ENCODE peak calls at places on chromosomes 3 and 15, in seven cellular contexts. U is transverse colon, S is endothelial cell of umbilical vein, K is stomach, D is sigmoid colon, V is HL-60, R is GM23338. A is an unnamed sample.

GRCh38 chr3:178875157-178875556 is 196.5 kb downstream of the ZMAT3 start:
- DNase-seq in U (no peak), S (no peak), K (no peak), D (no peak), V (no peak), R (no peak), A (no peak)

GRCh38 chr15:51874751-51875644 is 45.5 kb downstream of the TMOD3 start:
- DNase-seq in U (peak; percentile 48), S (peak; percentile 92), K (peak; percentile 31), D (peak; percentile 67), V (no peak), R (peak; percentile 36), A (no peak)

GRCh38 chr3:132595036-132595435 is 2.0 kb upstream of the ACKR4 start:
- DNase-seq in U (no peak), S (peak; percentile 65), K (no peak), D (no peak), V (peak; percentile 56), R (peak; percentile 55), A (no peak)

GRCh38 chr3:51696954-51697353 is 9.9 kb upstream of the GRM2 start:
- DNase-seq in U (no peak), S (no peak), K (no peak), D (no peak), V (no peak), R (no peak), A (no peak)

GRCh38 chr15:62431806-62432205 is 266.7 kb upstream of the C2CD4B start:
- DNase-seq in U (no peak), S (no peak), K (no peak), D (no peak), V (no peak), R (no peak), A (no peak)

GRCh38 chr15:72197045-72197459 is 535 bp downstream of the GRAMD2A start:
- DNase-seq in U (no peak), S (no peak), K (no peak), D (no peak), V (no peak), R (peak; percentile 53), A (no peak)

GRCh38 chr3:43932921-43933320 is 242.2 kb downstream of the ABHD5 start:
- DNase-seq in U (no peak), S (no peak), K (no peak), D (no peak), V (no peak), R (no peak), A (no peak)

GRCh38 chr3:25582242-25582641 is 82.5 kb downstream of the TOP2B start:
- DNase-seq in U (no peak), S (peak; percentile 63), K (no peak), D (no peak), V (no peak), R (no peak), A (peak; percentile 40)

GRCh38 chr3:189947948-189948723 is 172.6 kb downstream of the P3H2 start:
- DNase-seq in U (no peak), S (peak; percentile 59), K (no peak), D (no peak), V (peak; percentile 9), R (peak; percentile 67), A (no peak)

DNA sequence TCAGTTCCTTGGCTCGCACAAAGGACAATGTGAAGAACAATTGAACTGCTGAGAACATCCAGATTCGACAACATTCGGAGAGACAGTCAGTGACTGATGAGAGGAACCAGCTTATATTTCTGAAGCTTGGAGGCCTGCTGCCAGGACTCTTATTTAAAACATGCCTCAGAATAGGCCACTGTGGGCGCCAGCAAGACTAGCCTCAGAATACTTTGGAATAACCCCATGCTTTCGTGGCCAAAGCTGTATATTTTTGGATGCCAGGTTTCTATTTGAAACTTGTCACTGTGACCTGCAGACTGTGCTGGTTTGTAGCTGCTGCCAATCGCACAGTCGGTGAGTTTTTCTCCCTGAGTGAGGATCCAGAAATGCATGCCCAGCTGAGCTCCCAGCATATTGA is 129.9 kb upstream of the UBE3A start:
- DNase-seq in U (no peak), S (no peak), K (no peak), D (peak; percentile 73), V (no peak), R (no peak), A (no peak)
- TF ChIP-seq POLR2AphosphoS5 in U (no peak), S (no peak), K (no peak), D (peak; percentile 57), V (no peak), R (no peak), A (no peak)

GRCh38 chr3:149277338-149277813 is 55.7 kb upstream of the CP start:
- DNase-seq in U (no peak), S (peak; percentile 89), K (no peak), D (no peak), V (peak; percentile 55), R (no peak), A (no peak)
- H3K4me3 ChIP-seq in U (peak overlapping the region; percentile 2), S (no peak overlapping the region), K (no peak overlapping the region), D (no peak overlapping the region), V (peak overlapping the region; percentile 6), R (no peak overlapping the region), A (no peak overlapping the region)

DNA sequence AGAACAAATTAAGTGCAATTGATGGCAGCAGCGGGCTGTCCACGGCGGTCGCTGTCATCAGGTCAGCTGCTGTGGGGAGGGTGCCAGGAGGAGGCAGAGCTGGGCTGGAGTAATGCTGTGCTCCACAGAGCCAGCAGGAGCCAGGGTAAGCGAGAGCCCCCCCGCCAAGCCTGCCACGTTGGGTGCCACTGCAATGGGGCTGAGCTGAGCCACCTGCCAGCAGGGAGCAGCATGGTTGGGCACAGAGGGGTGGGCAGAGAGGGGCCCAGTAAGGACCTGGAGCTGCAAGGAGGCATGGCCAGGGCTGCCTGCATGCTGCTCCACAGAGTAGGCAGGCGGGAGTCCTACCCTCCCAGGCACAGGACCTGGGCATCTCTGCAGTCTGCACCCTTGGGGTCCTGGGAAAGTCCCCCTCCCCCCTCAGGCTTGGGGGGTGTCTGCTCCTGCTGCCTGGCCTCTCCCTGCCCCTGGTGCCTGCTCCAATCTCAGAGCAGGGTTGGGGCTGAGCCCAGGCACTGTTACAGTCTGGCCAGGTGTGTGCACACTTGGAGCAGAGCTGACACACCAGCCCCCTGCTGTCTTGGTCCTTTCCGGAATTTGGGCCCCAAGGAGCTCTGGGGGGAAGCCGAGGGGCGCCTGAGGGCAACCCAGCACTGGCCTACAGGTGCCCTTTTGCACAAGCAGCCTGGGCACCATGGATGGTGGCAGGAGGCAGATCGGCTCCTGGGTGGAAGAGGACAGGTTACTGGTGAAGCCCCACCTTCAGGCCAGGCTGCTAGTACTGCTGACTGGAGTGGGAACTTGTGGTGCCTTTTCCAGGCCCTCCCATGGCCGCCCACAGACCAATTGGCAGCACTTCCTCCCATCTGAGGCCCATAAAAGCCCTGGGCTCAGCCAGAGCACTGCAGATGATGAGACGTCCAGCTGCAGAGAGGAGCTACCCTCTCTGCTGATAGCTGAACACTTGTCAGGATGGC is 8.5 kb upstream of the PIAS1 start:
- DNase-seq in U (no peak), S (no peak), K (no peak), D (no peak), V (no peak), R (no peak), A (no peak)
- TF ChIP-seq POLR2AphosphoS5 in U (no peak), S (no peak), K (no peak), D (no peak), V (no peak), R (no peak), A (no peak)

GRCh38 chr3:73412020-73412419 is 212.7 kb downstream of the PDZRN3 start:
- DNase-seq in U (no peak), S (no peak), K (no peak), D (no peak), V (no peak), R (no peak), A (no peak)

GRCh38 chr3:73408597-73408996 is 216.1 kb downstream of the PDZRN3 start:
- DNase-seq in U (no peak), S (no peak), K (no peak), D (no peak), V (no peak), R (no peak), A (no peak)

GRCh38 chr3:73409405-73409804 is 215.3 kb downstream of the PDZRN3 start:
- DNase-seq in U (no peak), S (no peak), K (no peak), D (no peak), V (no peak), R (no peak), A (no peak)

GRCh38 chr3:73413619-73414018 is 211.1 kb downstream of the PDZRN3 start:
- DNase-seq in U (no peak), S (no peak), K (no peak), D (no peak), V (no peak), R (no peak), A (no peak)

DNA sequence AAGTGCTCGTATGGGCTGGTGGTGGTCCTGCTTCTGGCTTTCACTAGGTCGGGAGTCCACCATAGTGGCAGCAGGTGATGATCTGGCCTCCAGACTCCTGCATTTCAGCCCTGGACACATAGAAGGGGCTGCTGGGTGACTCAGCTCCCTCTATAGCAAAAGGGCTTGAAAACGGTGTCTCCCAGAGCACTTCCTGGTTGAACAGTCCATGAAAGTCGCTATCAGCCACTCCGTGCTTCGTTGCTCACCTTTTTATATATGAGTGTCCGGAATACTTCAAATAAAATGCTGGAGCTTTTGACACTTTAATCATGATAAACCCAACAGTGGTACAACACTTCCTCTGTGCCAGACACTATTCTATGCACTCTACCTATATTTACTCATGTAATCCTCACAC is 213.2 kb downstream of the PDZRN3 start:
- DNase-seq in U (no peak), S (no peak), K (no peak), D (no peak), V (no peak), R (no peak), A (no peak)
- H3K4me3 ChIP-seq in U (no peak overlapping the region), S (no peak overlapping the region), K (no peak overlapping the region), D (no peak overlapping the region), V (no peak overlapping the region), R (no peak overlapping the region), A (no peak overlapping the region)

A was measured in vagina.